ENCODE peak calls at places on chromosomes 5 and 9, in nine cellular contexts. Y is stomach, R is MM.1S, H is PC-3, F is hepatocyte, A is GM23248, U is trophoblast cell, X is right lobe of liver, L is HCT116. M is an unnamed sample.

GRCh38 chr9:37241340-37241739 is 121.0 kb downstream of the ZCCHC7 start:
- DNase-seq in Y (no peak), R (no peak), H (no peak), F (no peak), A (no peak), U (no peak), X (no peak), L (no peak), M (no peak)

GRCh38 chr5:113022661-113023060 is 46.1 kb downstream of the DCP2 start:
- DNase-seq in Y (no peak), R (peak; percentile 90), H (peak; percentile 58), F (no peak), A (no peak), U (no peak), X (no peak), L (no peak), M (peak; percentile 73)

GRCh38 chr9:110114888-110115259 is 93.1 kb downstream of the C9orf152 start:
- DNase-seq in Y (no peak), R (no peak), H (no peak), F (no peak), A (no peak), U (no peak), X (no peak), L (no peak), M (no peak)

GRCh38 chr9:128114326-128115186 is 13.0 kb downstream of the PTGES2 start:
- DNase-seq in Y (peak; percentile 26), R (no peak), H (no peak), F (no peak), A (no peak), U (no peak), X (peak; percentile 29), L (no peak), M (no peak)

GRCh38 chr9:2109066-2109650 is 94.0 kb downstream of the SMARCA2 start:
- DNase-seq in Y (no peak), R (no peak), H (no peak), F (no peak), A (peak; percentile 83), U (peak; percentile 12), X (no peak), L (no peak), M (no peak)

GRCh38 chr9:13728121-13728520 is 448.6 kb upstream of the MPDZ start:
- DNase-seq in Y (no peak), R (no peak), H (no peak), F (no peak), A (no peak), U (no peak), X (no peak), L (no peak), M (no peak)

GRCh38 chr9:95778957-95779356 is 96.5 kb upstream of the ERCC6L2 start:
- DNase-seq in Y (peak; percentile 41), R (no peak), H (no peak), F (no peak), A (peak; percentile 43), U (no peak), X (no peak), L (no peak), M (no peak)

GRCh38 chr9:134760750-134761420 is 119.3 kb downstream of the COL5A1 start:
- DNase-seq in Y (no peak), R (no peak), H (no peak), F (no peak), A (no peak), U (no peak), X (no peak), L (no peak), M (no peak)

GRCh38 chr5:89204766-89205165 is 321.8 kb upstream of the MEF2C start:
- DNase-seq in Y (no peak), R (no peak), H (no peak), F (no peak), A (no peak), U (no peak), X (no peak), L (no peak), M (no peak)

GRCh38 chr5:39024005-39024404 is 50.2 kb downstream of the RICTOR start:
- DNase-seq in Y (no peak), R (no peak), H (no peak), F (no peak), A (no peak), U (no peak), X (no peak), L (no peak), M (no peak)

GRCh38 chr9:117678882-117679281 is 25.3 kb upstream of the TLR4 start:
- DNase-seq in Y (no peak), R (no peak), H (no peak), F (peak; percentile 32), A (peak; percentile 20), U (no peak), X (no peak), L (no peak), M (no peak)

GRCh38 chr5:39187873-39188731 is 31.3 kb downstream of the FYB1 start:
- DNase-seq in Y (no peak), R (no peak), H (peak; percentile 71), F (no peak), A (no peak), U (no peak), X (no peak), L (no peak), M (no peak)

GRCh38 chr5:175542232-175542965 is 64.0 kb downstream of the SFXN1 start:
- DNase-seq in Y (peak; percentile 27), R (no peak), H (no peak), F (no peak), A (peak; percentile 7), U (no peak), X (no peak), L (no peak), M (no peak)

GRCh38 chr5:179222246-179223017 is 122.8 kb downstream of the ADAMTS2 start:
- DNase-seq in Y (no peak), R (no peak), H (no peak), F (no peak), A (no peak), U (no peak), X (no peak), L (no peak), M (no peak)

GRCh38 chr5:139061856-139062255 is 136.3 kb downstream of the SIL1 start:
- DNase-seq in Y (no peak), R (no peak), H (no peak), F (peak; percentile 11), A (no peak), U (no peak), X (no peak), L (no peak), M (no peak)

GRCh38 chr5:69498384-69498783 is 5.8 kb downstream of the OCLN start:
- DNase-seq in Y (no peak), R (no peak), H (peak; percentile 52), F (no peak), A (peak; percentile 26), U (no peak), X (no peak), L (no peak), M (no peak)

GRCh38 chr5:84384604-84385575 is at the start of gene EDIL3:
- DNase-seq in Y (no peak), R (peak; percentile 35), H (no peak), F (peak; percentile 72), A (peak; percentile 56), U (no peak), X (peak; percentile 25), L (no peak), M (no peak)

GRCh38 chr5:60382761-60383160 is 317.2 kb downstream of the DEPDC1B start:
- DNase-seq in Y (no peak), R (peak; percentile 30), H (peak; percentile 34), F (peak; percentile 37), A (peak; percentile 55), U (no peak), X (no peak), L (peak; percentile 12), M (peak; percentile 17)

GRCh38 chr5:96256795-96257470 is 176.1 kb downstream of the PCSK1 start:
- DNase-seq in Y (no peak), R (no peak), H (peak; percentile 41), F (peak; percentile 55), A (peak; percentile 94), U (peak; percentile 79), X (no peak), L (peak; percentile 49), M (peak; percentile 8)

GRCh38 chr9:136631038-136632000 is 31.4 kb upstream of the EGFL7 start:
- DNase-seq in Y (peak; percentile 81), R (peak; percentile 64), H (peak; percentile 72), F (peak; percentile 87), A (peak; percentile 80), U (peak; percentile 69), X (peak; percentile 81), L (peak; percentile 60), M (peak; percentile 77)
- H3K4me1 ChIP-seq in Y (peaks cover 52% of the 10 kb centered on the region), R (no peaks in the 10 kb centered on the region), H (peaks cover 14% of the 10 kb centered on the region), F (peaks cover 11% of the 10 kb centered on the region), A (no peaks in the 10 kb centered on the region), U (no peaks in the 10 kb centered on the region), X (peaks cover 12% of the 10 kb centered on the region), L (peaks cover 3% of the 10 kb centered on the region), M (no peaks in the 10 kb centered on the region)

GRCh38 chr5:34415559-34416198 is 240.4 kb upstream of the RAI14 start:
- DNase-seq in Y (no peak), R (peak; percentile 85), H (no peak), F (no peak), A (peak; percentile 47), U (no peak), X (no peak), L (no peak), M (no peak)

GRCh38 chr5:34410411-34411139 is 245.6 kb upstream of the RAI14 start:
- DNase-seq in Y (no peak), R (no peak), H (peak; percentile 42), F (no peak), A (peak; percentile 7), U (peak; percentile 90), X (no peak), L (no peak), M (no peak)

GRCh38 chr5:34412769-34413168 is 243.4 kb upstream of the RAI14 start:
- DNase-seq in Y (no peak), R (no peak), H (peak; percentile 54), F (no peak), A (peak; percentile 31), U (no peak), X (no peak), L (no peak), M (no peak)

GRCh38 chr5:34409376-34409775 is 246.8 kb upstream of the RAI14 start:
- DNase-seq in Y (no peak), R (no peak), H (no peak), F (no peak), A (no peak), U (no peak), X (no peak), L (no peak), M (no peak)

GRCh38 chr5:34411470-34412346 is 244.4 kb upstream of the RAI14 start:
- DNase-seq in Y (no peak), R (no peak), H (no peak), F (no peak), A (peak; percentile 15), U (peak; percentile 32), X (no peak), L (no peak), M (no peak)
- H3K4me1 ChIP-seq in Y (no peaks in the 10 kb centered on the region), R (peaks cover 6% of the 10 kb centered on the region), H (peaks cover 30% of the 10 kb centered on the region), F (no peaks in the 10 kb centered on the region), A (peaks cover 41% of the 10 kb centered on the region), U (peaks cover 8% of the 10 kb centered on the region), X (no peaks in the 10 kb centered on the region), L (peaks cover 10% of the 10 kb centered on the region), M (no peaks in the 10 kb centered on the region)

GRCh38 chr9:104773118-104773517 is 9.2 kb downstream of the NIPSNAP3B start:
- DNase-seq in Y (no peak), R (no peak), H (no peak), F (no peak), A (no peak), U (no peak), X (no peak), L (no peak), M (no peak)
- H3K4me1 ChIP-seq in Y (no peaks in the 10 kb centered on the region), R (peaks cover 24% of the 10 kb centered on the region), H (no peaks in the 10 kb centered on the region), F (no peaks in the 10 kb centered on the region), A (peaks cover 16% of the 10 kb centered on the region), U (no peaks in the 10 kb centered on the region), X (no peaks in the 10 kb centered on the region), L (no peaks in the 10 kb centered on the region), M (peaks cover 79% of the 10 kb centered on the region)

GRCh38 chr9:75664597-75664996 is 225.9 kb upstream of the PCSK5 start:
- DNase-seq in Y (no peak), R (no peak), H (no peak), F (peak; percentile 24), A (no peak), U (no peak), X (no peak), L (no peak), M (no peak)
- H3K4me1 ChIP-seq in Y (no peaks in the 10 kb centered on the region), R (no peaks in the 10 kb centered on the region), H (no peaks in the 10 kb centered on the region), F (no peaks in the 10 kb centered on the region), A (no peaks in the 10 kb centered on the region), U (no peaks in the 10 kb centered on the region), X (no peaks in the 10 kb centered on the region), L (no peaks in the 10 kb centered on the region), M (peaks cover 13% of the 10 kb centered on the region)